ENCODE peak calls at places on chromosomes 12 and 14, in six cellular contexts. X, T, V, I, N and C are unnamed samples.

GRCh38 chr12:130981947-130982346 is 28.2 kb downstream of the ADGRD1 start:
- DNase-seq in N (no peak), T (no peak), I (no peak), V (no peak), X (no peak), C (no peak)

GRCh38 chr14:35879654-35880249 is 53.6 kb downstream of the BRMS1L start:
- DNase-seq in T (no peak), N (peak; percentile 43), V (peak; percentile 31), I (peak; percentile 18), X (no peak), C (peak; percentile 38)

GRCh38 chr14:104281768-104282301 is 143.4 kb downstream of the KIF26A start:
- DNase-seq in I (no peak), X (no peak), V (no peak), N (no peak), T (no peak), C (no peak)

GRCh38 chr14:69005432-69006148 is 26.5 kb upstream of the ACTN1 start:
- DNase-seq in N (peak; percentile 97), I (peak; percentile 47), V (peak; percentile 93), T (peak; percentile 88), X (no peak), C (peak; percentile 93)

GRCh38 chr14:101507306-101508150 is 53.8 kb upstream of the DIO3 start:
- DNase-seq in I (no peak), V (no peak), N (no peak), X (no peak), T (no peak), C (no peak)

GRCh38 chr12:125403145-125403789 is 338.0 kb downstream of the AACS start:
- DNase-seq in T (peak; percentile 4), V (peak; percentile 18), X (no peak), N (peak; percentile 14), I (peak; percentile 44), C (peak; percentile 26)

GRCh38 chr14:51431033-51431709 is 191.1 kb downstream of the TMX1 start:
- DNase-seq in I (no peak), T (no peak), X (no peak), V (no peak), N (no peak), C (peak; percentile 24)

GRCh38 chr12:69755302-69755701 is 16.6 kb downstream of the RAB3IP start:
- DNase-seq in X (no peak), N (no peak), V (no peak), I (no peak), T (peak; percentile 42), C (peak; percentile 66)

GRCh38 chr14:94380225-94381148 is 7.9 kb downstream of the SERPINA1 start:
- DNase-seq in V (no peak), X (no peak), T (no peak), N (no peak), I (no peak), C (no peak)

GRCh38 chr14:70186826-70187483 is 1.8 kb downstream of the SLC8A3 start:
- DNase-seq in N (no peak), I (no peak), V (peak; percentile 2), X (no peak), T (no peak), C (no peak)

GRCh38 chr12:123427036-123427769 is 9.3 kb downstream of the RILPL2 start:
- DNase-seq in V (no peak), N (no peak), I (no peak), T (no peak), X (peak; percentile 37), C (no peak)

GRCh38 chr12:65761301-65761700 is 63.0 kb upstream of the HMGA2 start:
- DNase-seq in X (no peak), I (no peak), T (no peak), V (no peak), N (no peak), C (no peak)

GRCh38 chr12:76781321-76781720 is 17.4 kb downstream of the ZDHHC17 start:
- DNase-seq in V (no peak), I (no peak), N (no peak), T (no peak), X (no peak), C (no peak)

GRCh38 chr14:54566410-54567223 is at the start of gene SAMD4A:
- DNase-seq in T (peak; percentile 83), I (no peak), V (peak; percentile 92), N (peak; percentile 91), X (peak; percentile 49), C (peak; percentile 83)
- H3K4me3 ChIP-seq in T (peak within 1 kb of the TSS; percentile 85), I (peak within 1 kb of the TSS; percentile 61), V (peak within 1 kb of the TSS; percentile 79), N (peak within 1 kb of the TSS; percentile 92), X (peak within 1 kb of the TSS; percentile 81), C (peak within 1 kb of the TSS; percentile 61)

GRCh38 chr12:19675361-19675760 is 236.1 kb downstream of the AEBP2 start:
- DNase-seq in I (no peak), X (no peak), T (no peak), N (no peak), V (no peak), C (no peak)

GRCh38 chr12:19666070-19666469 is 226.8 kb downstream of the AEBP2 start:
- DNase-seq in V (no peak), I (no peak), X (no peak), T (no peak), N (no peak), C (no peak)

GRCh38 chr12:19674437-19674836 is 235.1 kb downstream of the AEBP2 start:
- DNase-seq in N (no peak), T (no peak), V (no peak), I (no peak), X (no peak), C (no peak)

GRCh38 chr12:19669793-19670192 is 230.5 kb downstream of the AEBP2 start:
- DNase-seq in V (no peak), I (no peak), N (no peak), T (peak; percentile 19), X (no peak), C (peak; percentile 67)

DNA sequence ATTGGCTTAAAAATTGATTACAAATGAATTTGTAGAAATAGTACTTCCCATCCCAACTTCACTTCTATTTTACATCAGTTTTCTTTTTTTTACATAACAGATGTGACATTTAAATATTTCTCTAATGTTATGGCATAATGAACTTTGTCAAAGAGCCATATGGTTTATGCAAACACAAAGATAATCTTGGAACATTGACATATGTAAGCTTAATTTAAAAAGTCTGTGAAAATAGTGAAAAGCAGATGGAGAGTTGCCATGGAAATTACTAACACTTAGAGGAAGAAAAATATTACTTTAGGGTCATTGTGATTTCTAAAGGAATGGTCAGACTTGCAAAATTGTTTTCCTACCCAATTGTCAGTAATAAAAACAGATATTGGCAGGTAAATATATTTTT is 232.4 kb downstream of the AEBP2 start:
- DNase-seq in N (no peak), X (no peak), I (no peak), V (no peak), T (no peak), C (no peak)
- H3K4me3 ChIP-seq in N (no peak overlapping the region), X (no peak overlapping the region), I (no peak overlapping the region), V (no peak overlapping the region), T (no peak overlapping the region), C (no peak overlapping the region)

GRCh38 chr12:32894566-32894965 is 2.0 kb downstream of the PKP2 start:
- DNase-seq in X (no peak), V (no peak), N (no peak), I (no peak), T (no peak), C (no peak)

GRCh38 chr12:32897688-32898573 is 1.4 kb upstream of the PKP2 start:
- DNase-seq in X (no peak), T (no peak), I (no peak), V (no peak), N (no peak), C (no peak)

GRCh38 chr12:32897276-32897615 is 669 bp upstream of the PKP2 start:
- DNase-seq in V (no peak), T (no peak), N (no peak), X (no peak), I (no peak), C (no peak)

GRCh38 chr12:32896438-32897275 is at the start of gene PKP2:
- DNase-seq in I (peak; percentile 62), T (peak; percentile 98), V (peak; percentile 17), X (no peak), N (peak; percentile 45), C (peak; percentile 95)

DNA sequence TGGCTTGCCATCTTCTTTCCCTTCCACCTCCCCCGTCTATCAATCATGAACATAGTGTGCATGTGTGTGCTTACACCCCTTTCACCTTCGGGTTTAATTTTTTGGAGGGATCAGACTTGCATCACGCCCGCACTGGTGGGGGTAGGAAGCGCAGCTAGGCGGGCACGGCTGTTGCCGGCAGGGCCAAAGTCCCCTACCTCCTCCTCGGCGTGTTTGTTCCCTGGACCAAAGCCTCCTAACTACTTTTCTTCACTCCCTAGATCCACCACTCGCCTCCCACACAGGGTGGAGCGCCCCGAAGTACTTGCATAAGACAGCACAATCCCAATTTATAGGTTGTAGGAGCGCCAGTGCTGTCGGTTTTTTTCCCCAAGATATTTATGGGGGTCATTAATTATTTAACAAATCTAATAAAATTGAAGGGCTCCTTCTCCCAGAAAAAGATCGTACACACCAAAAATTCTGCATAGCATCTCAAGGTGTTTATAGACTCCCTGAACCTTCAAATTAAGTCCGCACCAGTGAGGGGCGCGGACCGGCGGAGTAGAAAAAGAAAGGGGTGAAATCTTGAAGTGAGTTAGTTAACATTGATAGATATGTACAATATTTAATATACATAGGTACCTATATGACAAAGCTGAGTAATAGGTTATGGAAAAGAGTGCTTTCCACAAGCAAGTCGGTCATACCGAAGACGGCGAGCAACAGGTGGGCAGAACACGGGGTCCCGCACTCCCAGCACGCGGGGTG is 714 bp downstream of the PKP2 start:
- DNase-seq in V (no peak), N (peak; percentile 13), I (no peak), X (no peak), T (peak; percentile 27), C (peak; percentile 37)
- H3K4me3 ChIP-seq in V (peak overlapping the region; percentile 52), N (peak overlapping the region; percentile 85), I (peak overlapping the region; percentile 65), X (no peak overlapping the region), T (peak overlapping the region; percentile 97), C (peak overlapping the region; percentile 51)

GRCh38 chr12:57235728-57236131 is 6.2 kb downstream of the SHMT2 start:
- DNase-seq in I (no peak), X (no peak), V (no peak), N (no peak), T (no peak), C (no peak)
- H3K4me3 ChIP-seq in I (no peak overlapping the region), X (no peak overlapping the region), V (no peak overlapping the region), N (no peak overlapping the region), T (no peak overlapping the region), C (peak overlapping the region; percentile 44)

GRCh38 chr14:71523630-71524320 is 408.5 kb upstream of the RGS6 start:
- DNase-seq in N (peak; percentile 10), T (no peak), X (no peak), V (peak; percentile 33), I (no peak), C (no peak)
- H3K4me3 ChIP-seq in N (no peak overlapping the region), T (no peak overlapping the region), X (no peak overlapping the region), V (no peak overlapping the region), I (no peak overlapping the region), C (no peak overlapping the region)

GRCh38 chr12:61301817-61302216 is 958.4 kb upstream of the USP15 start:
- DNase-seq in N (no peak), T (no peak), I (no peak), X (no peak), V (no peak), C (no peak)
- H3K4me3 ChIP-seq in N (no peak overlapping the region), T (no peak overlapping the region), I (no peak overlapping the region), X (no peak overlapping the region), V (no peak overlapping the region), C (no peak overlapping the region)